ENCODE peak calls at places on chromosomes 1 and 21, in four cellular contexts. C is A549, T is K562, Y is HepG2. E is an unnamed sample.

GRCh38 chr1:93659805-93660479 is 21.7 kb downstream of the BCAR3 start:
- DNase-seq in Y (peak), C (no peak), T (peak), E (no peak)

GRCh38 chr1:32665915-32666314 is 14.9 kb downstream of the RBBP4 start:
- DNase-seq in T (no peak), Y (no peak), C (no peak), E (no peak)

GRCh38 chr1:67573481-67573880 is 111.5 kb upstream of the GADD45A start:
- DNase-seq in Y (no peak), T (no peak), C (no peak), E (no peak)

GRCh38 chr1:154191990-154192450 is at the start of gene TPM3:
- DNase-seq in C (no peak), T (no peak), Y (no peak), E (no peak)

GRCh38 chr1:204493882-204494280 is 724 bp downstream of the PIK3C2B start:
- DNase-seq in Y (peak), C (peak), T (peak), E (no peak)

GRCh38 chr1:55064861-55065263 is 25.5 kb downstream of the PCSK9 start:
- DNase-seq in T (no peak), C (no peak), Y (no peak), E (no peak)

GRCh38 chr1:185996211-185996610 is 262.0 kb downstream of the HMCN1 start:
- DNase-seq in T (no peak), Y (no peak), C (no peak), E (no peak)

GRCh38 chr21:45982758-45983731 is 1.5 kb downstream of the COL6A1 start:
- DNase-seq in Y (no peak), T (no peak), C (no peak), E (peak)

GRCh38 chr1:48109390-48110009 is 112.3 kb upstream of the TRABD2B start:
- DNase-seq in T (peak), C (no peak), Y (peak), E (no peak)

GRCh38 chr1:61241411-61241838 is 159.1 kb downstream of the NFIA start:
- DNase-seq in C (no peak), T (no peak), Y (no peak), E (no peak)

GRCh38 chr1:217498209-217498608 is 132.7 kb downstream of the GPATCH2 start:
- DNase-seq in T (no peak), C (no peak), Y (no peak), E (no peak)

GRCh38 chr1:217495249-217495648 is 135.6 kb downstream of the GPATCH2 start:
- DNase-seq in T (no peak), C (no peak), Y (no peak), E (no peak)

GRCh38 chr1:217494767-217495166 is 136.1 kb downstream of the GPATCH2 start:
- DNase-seq in Y (no peak), C (no peak), T (no peak), E (no peak)

DNA sequence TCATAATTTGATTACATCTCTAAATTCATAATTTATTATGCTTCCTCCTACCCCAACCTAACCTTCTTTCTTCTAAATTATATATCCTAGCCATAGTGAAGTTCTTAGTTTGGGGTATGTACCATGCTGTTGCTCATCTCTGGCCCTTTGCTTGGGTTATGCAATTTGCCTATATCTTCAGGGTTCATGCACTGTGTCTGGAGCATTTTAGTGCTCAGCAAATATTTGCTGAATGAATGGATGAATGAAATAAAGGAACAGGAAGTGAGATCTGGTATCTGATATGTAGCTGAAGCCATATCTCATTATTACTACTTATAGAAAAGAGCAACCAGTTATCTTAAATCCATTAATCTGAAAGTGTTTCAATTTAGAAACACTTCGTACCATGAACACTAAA is 137.6 kb downstream of the GPATCH2 start:
- DNase-seq in T (no peak), C (no peak), Y (no peak), E (no peak)
- TF ChIP-seq USF2 in T (no peak), C (no peak), Y (no peak), E (no peak)

DNA sequence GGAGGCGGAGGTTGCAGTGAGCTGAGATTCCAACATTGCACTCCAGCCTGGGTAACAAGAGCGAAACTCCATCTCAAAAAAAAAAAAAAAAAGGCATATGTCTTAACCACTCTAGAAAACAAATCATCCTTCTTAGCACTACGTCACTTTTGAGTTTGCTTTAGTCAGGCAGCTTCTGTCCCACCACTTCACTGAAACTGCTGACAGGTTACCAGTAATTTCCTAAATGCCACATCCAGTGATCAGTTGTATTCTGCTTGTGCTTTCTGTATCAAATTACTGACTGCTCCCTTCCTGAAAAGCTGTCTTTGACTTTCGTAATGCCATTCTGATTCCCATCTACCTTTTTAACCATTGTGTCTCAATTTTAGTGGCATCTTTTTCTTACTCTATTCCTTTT is 21.7 kb downstream of the RCOR3 start:
- DNase-seq in Y (no peak), T (no peak), C (no peak), E (no peak)
- TF ChIP-seq RNF2 in Y (no peak), T (no peak), C (no peak), E (no peak)

GRCh38 chr21:42112223-42112622 is 41.1 kb downstream of the UMODL1 start:
- DNase-seq in C (no peak), T (no peak), Y (no peak), E (no peak)

GRCh38 chr21:42111470-42111743 is 40.3 kb downstream of the UMODL1 start:
- DNase-seq in Y (no peak), T (no peak), C (no peak), E (no peak)

GRCh38 chr21:42111811-42112210 is 40.7 kb downstream of the UMODL1 start:
- DNase-seq in T (no peak), C (no peak), Y (no peak), E (no peak)

GRCh38 chr21:42113926-42114409 is 42.9 kb downstream of the UMODL1 start:
- DNase-seq in Y (peak), C (peak), T (no peak), E (no peak)

DNA sequence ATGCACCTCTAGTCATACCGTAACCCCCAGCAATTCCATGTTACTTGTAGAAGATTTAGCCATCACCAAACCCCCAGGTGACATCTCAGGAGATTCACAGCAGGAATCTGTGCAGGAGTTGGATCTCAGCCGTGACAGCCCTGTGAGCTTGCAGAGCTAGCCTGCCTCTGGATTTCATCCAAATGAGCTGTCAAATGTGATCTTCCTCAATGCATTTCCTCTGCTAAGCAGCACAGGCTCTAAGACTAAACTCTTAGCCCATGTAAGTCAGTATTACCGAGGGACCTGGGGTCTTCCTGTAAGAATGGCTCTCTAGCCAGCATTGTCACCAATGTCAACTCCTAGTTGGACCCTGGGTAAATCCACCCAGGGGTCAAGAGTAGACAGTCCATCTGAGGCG is 41.7 kb downstream of the UMODL1 start:
- DNase-seq in C (no peak), T (no peak), Y (no peak), E (no peak)
- TF ChIP-seq USF2 in C (no peak), T (no peak), Y (no peak), E (no peak)

GRCh38 chr1:222053790-222054294 is 312.0 kb upstream of the DUSP10 start:
- DNase-seq in T (no peak), Y (no peak), C (no peak), E (no peak)
- TF ChIP-seq RNF2 in T (no peak), Y (no peak), C (no peak), E (no peak)

GRCh38 chr1:2150836-2151235 is 43.7 kb downstream of the FAAP20 start:
- DNase-seq in T (no peak), C (no peak), Y (no peak), E (no peak)

GRCh38 chr1:2145946-2146835 is 48.4 kb downstream of the FAAP20 start:
- DNase-seq in T (no peak), C (no peak), Y (no peak), E (no peak)

GRCh38 chr1:2146836-2147517 is 47.6 kb downstream of the FAAP20 start:
- DNase-seq in Y (no peak), T (no peak), C (no peak), E (no peak)

GRCh38 chr1:2151252-2151651 is 43.3 kb downstream of the FAAP20 start:
- DNase-seq in Y (no peak), C (no peak), T (no peak), E (no peak)

GRCh38 chr1:2148691-2149090 is 45.9 kb downstream of the FAAP20 start:
- DNase-seq in C (no peak), Y (no peak), T (no peak), E (no peak)
- TF ChIP-seq USF2 in C (no peak), Y (no peak), T (no peak), E (no peak)

DNA sequence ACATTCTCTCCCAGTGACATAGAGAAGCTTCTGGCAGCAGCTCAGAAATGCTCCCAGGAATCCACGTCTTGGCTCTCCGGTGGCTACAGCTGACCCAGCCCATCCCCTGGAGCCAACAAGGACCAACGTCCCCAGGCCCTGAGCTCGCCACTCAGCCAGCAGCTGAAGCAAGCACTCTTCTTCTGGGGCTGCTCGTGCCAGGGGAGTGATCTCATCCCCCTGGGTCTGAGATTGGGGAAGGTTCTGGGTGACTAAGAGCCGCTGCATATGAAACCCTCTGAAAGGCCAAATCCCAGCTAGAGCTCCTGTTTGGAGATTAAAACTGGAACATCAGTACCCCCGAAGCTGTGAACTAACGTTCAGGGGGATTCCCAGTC is 487.9 kb downstream of the NPHP4 start:
- DNase-seq in T (no peak), Y (no peak), C (no peak), E (no peak)
- TF ChIP-seq RNF2 in T (no peak), Y (no peak), C (no peak), E (no peak)

E was measured in H1.